ENCODE peak calls at places on chromosome 16, in six cellular contexts. L, Q, G, T, R and F are unnamed samples. For H3K36me3, the result is how much of the 10 kb centered on the place peaks cover.

GRCh38 chr16:30185683-30186421 is 2.5 kb downstream of the CORO1A start:
- DNase-seq in G (peak), L (peak), R (no peak), T (peak), Q (no peak), F (no peak)

GRCh38 chr16:592518-593306 is 2.8 kb downstream of the RAB40C start:
- DNase-seq in Q (no peak), R (peak), G (no peak), T (peak), L (peak), F (no peak)

GRCh38 chr16:46757339-46758050 is 9.4 kb upstream of the MYLK3 start:
- DNase-seq in L (no peak), G (peak), Q (peak), T (no peak), R (no peak), F (no peak)

GRCh38 chr16:75750516-75750915 is 24.2 kb upstream of the CPHXL start:
- DNase-seq in G (no peak), R (no peak), Q (no peak), L (no peak), T (no peak), F (no peak)

GRCh38 chr16:27769561-27770222 is 219.7 kb downstream of the KATNIP start:
- DNase-seq in L (no peak), R (no peak), G (no peak), T (no peak), Q (peak), F (peak)

GRCh38 chr16:3022208-3022696 is 1.5 kb downstream of the HCFC1R1 start:
- DNase-seq in G (peak), R (peak), L (peak), Q (peak), T (peak), F (peak)

GRCh38 chr16:23225634-23226033 is 43.1 kb downstream of the SCNN1G start:
- DNase-seq in L (no peak), T (no peak), Q (no peak), G (no peak), R (no peak), F (no peak)

GRCh38 chr16:76653390-76654026 is 376.3 kb downstream of the CNTNAP4 start:
- DNase-seq in G (peak), L (no peak), Q (peak), T (peak), R (no peak), F (peak)

GRCh38 chr16:66952430-66953139 is 8.5 kb upstream of the CES3 start:
- DNase-seq in G (no peak), L (no peak), T (no peak), R (no peak), Q (no peak), F (no peak)

GRCh38 chr16:54123766-54124165 is 162.8 kb downstream of the IRX3 start:
- DNase-seq in R (no peak), T (no peak), G (no peak), L (no peak), Q (no peak), F (no peak)

GRCh38 chr16:15772579-15773293 is 84.1 kb downstream of the MYH11 start:
- DNase-seq in G (no peak), R (no peak), L (no peak), Q (no peak), T (no peak), F (no peak)

GRCh38 chr16:78961464-78961863 is 639.1 kb downstream of the MAF start:
- DNase-seq in R (no peak), L (no peak), Q (no peak), G (no peak), T (no peak), F (no peak)

GRCh38 chr16:47144559-47144877 is 773 bp upstream of the NETO2 start:
- DNase-seq in G (no peak), L (no peak), T (no peak), R (no peak), Q (no peak), F (no peak)

GRCh38 chr16:67278773-67279295 is 498 bp upstream of the PLEKHG4 start:
- DNase-seq in R (no peak), Q (no peak), G (peak), L (no peak), T (no peak), F (no peak)

DNA sequence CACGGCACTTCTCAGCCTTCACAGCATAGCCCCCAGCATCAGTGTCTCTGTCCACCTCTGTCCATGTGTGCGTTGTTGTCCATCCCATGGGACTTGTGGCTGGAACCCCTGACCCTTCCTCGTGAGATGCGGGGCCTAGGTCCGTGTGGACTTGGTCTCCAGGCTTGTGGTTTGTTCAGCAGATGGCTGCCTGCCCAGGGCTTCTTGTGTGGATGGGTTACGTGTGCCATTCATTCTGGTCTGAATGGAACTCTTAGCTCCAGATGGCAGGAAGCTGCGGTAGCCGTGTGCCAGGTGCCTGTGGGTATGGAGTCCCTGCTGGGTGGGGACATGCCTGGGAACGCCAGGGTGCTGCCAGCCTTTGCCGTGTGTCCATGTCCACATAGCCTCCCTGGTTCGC is 31.7 kb upstream of the NUDT16L1 start:
- DNase-seq in T (no peak), G (no peak), Q (no peak), L (no peak), R (no peak), F (no peak)
- H3K36me3 ChIP-seq in T (under half), G (under half), Q (half or more), L (under half), R (under half), F (under half)

GRCh38 chr16:1964046-1964505 is 550 bp downstream of the RPS2 start:
- DNase-seq in Q (no peak), G (no peak), T (peak), R (no peak), L (no peak), F (no peak)

GRCh38 chr16:1961651-1962067 is 2.3 kb downstream of the NDUFB10 start:
- DNase-seq in L (peak), Q (no peak), T (no peak), G (no peak), R (no peak), F (no peak)

GRCh38 chr16:1960665-1961630 is 1.6 kb downstream of the NDUFB10 start:
- DNase-seq in L (no peak), T (no peak), Q (peak), G (no peak), R (no peak), F (no peak)

GRCh38 chr16:1958715-1959268 is 546 bp upstream of the NDUFB10 start:
- DNase-seq in Q (no peak), L (peak), G (no peak), T (peak), R (no peak), F (no peak)

DNA sequence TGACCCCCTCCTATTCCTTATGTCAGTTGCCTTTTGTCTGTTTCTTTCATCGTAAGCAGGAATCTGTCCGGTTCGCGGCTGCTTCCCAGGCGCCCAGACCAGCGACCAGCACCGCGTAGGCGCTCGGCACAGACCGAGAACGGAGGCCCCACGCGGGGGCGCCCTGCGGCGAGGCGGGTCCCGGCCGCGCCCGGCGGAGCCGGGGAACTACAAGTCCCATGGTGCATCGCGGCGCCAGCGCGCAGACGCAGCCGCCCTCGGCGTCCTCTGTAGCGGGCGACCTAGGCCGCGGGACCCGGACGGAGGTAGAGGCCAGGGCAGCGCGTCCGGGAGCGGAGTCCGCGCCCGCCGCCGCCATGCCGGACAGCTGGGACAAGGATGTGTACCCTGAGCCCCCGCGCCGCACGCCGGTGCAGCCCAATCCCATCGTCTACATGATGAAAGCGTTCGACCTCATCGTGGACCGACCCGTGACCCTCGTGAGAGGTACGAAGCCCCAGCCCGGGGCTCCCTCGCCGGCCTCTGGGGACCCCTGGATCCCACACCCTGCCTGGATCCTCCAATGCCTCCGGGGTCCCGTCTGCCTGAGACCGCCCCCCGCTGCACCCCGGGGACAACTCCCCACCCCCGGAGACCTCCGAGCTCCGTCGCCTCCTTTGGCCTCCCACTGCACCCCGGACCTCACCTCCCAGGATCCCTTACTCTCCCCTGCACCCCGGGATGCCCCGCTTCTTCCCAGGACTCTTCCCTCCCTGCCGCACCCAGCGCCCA is at the start of gene NDUFB10:
- DNase-seq in T (peak), G (peak), Q (peak), R (peak), L (peak), F (peak)
- TF ChIP-seq CTCF in T (peak), G (peak), Q (peak), R (peak), L (peak), F (peak)

GRCh38 chr16:24609740-24610420 is 70.5 kb downstream of the RBBP6 start:
- DNase-seq in L (peak), R (peak), T (peak), Q (peak), G (peak), F (peak)
- H3K4me3 ChIP-seq in L (peak), R (peak), T (no peak), Q (peak), G (peak), F (peak)

GRCh38 chr16:69744363-69745231 is 10.1 kb downstream of the NOB1 start:
- DNase-seq in T (no peak), Q (no peak), L (no peak), G (no peak), R (no peak), F (no peak)

GRCh38 chr16:69748694-69749345 is 5.9 kb downstream of the NOB1 start:
- DNase-seq in T (no peak), R (no peak), Q (no peak), G (no peak), L (no peak), F (no peak)

GRCh38 chr16:69745959-69746358 is 8.8 kb downstream of the NOB1 start:
- DNase-seq in L (no peak), R (no peak), T (no peak), G (no peak), Q (no peak), F (no peak)

GRCh38 chr16:69745232-69745612 is 9.5 kb downstream of the NOB1 start:
- DNase-seq in Q (no peak), G (no peak), R (no peak), T (no peak), L (no peak), F (no peak)

DNA sequence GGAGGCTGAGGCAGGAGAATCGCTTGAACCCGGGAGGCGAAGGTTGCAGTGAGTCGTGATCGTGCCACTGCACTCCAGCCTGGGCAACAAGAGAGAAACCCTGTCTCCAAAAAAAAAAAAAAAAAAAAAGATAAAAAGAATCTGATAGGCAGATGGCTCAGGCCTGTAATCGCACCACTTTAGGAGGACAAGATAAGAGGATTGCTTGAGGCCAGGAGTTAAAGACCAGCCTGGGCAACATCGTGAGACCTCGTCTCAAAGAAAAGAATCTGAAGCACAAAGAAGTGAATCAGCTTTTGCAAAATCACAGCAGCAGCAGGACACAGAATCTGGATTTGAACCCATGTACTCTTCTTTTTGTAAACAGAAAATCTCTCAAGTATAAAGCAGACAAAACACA is 7.6 kb downstream of the NOB1 start:
- DNase-seq in L (no peak), G (no peak), R (no peak), Q (no peak), T (peak), F (no peak)
- H3K36me3 ChIP-seq in L (under half), G (half or more), R (under half), Q (half or more), T (under half), F (half or more)

DNA sequence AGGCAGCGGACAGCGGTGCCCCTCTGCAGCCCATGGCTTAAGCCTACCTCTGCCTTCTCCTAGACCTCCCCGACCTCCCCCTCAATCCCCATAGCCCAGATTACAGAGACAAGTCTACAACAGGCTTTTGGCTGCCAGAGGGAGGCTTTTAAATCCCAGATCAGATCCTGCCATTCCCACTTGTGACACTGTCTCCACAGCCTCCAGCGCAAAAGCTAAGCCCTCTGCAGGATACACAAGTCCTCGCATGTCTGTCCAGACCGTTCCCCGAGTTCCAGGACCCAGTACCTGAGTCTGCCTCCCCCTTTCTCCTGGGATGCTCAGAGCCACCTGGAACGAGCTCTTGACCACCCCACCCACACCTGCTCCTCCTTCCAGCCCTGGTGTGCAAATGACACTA is 31.2 kb downstream of the VAC14 start:
- DNase-seq in T (no peak), R (no peak), Q (no peak), L (no peak), G (no peak), F (no peak)
- TF ChIP-seq CTCF in T (no peak), R (no peak), Q (no peak), L (no peak), G (no peak), F (no peak)

GRCh38 chr16:84596801-84597517 is 20.9 kb downstream of the COTL1 start:
- DNase-seq in R (no peak), T (no peak), Q (no peak), G (no peak), L (no peak), F (no peak)
- H3K4me3 ChIP-seq in R (no peak), T (no peak), Q (no peak), G (no peak), L (no peak), F (no peak)

GRCh38 chr16:85798901-85799496 is 345 bp downstream of the EMC8 start:
- DNase-seq in T (no peak), R (no peak), L (peak), Q (peak), G (peak), F (no peak)

GRCh38 chr16:85796599-85796998 is 2.7 kb downstream of the EMC8 start:
- DNase-seq in Q (no peak), T (no peak), G (no peak), L (no peak), R (no peak), F (no peak)

GRCh38 chr16:85798283-85798776 is 1.0 kb downstream of the EMC8 start:
- DNase-seq in Q (peak), T (no peak), G (peak), L (no peak), R (no peak), F (no peak)

GRCh38 chr16:85800321-85800669 is 800 bp downstream of the COX4I1 start:
- DNase-seq in Q (no peak), T (no peak), G (peak), L (no peak), R (no peak), F (no peak)

GRCh38 chr16:85799497-85800320 is at the start of the genes COX4I1 and EMC8:
- DNase-seq in T (peak), Q (peak), R (peak), L (peak), G (peak), F (peak)
- H3K36me3 ChIP-seq in T (under half), Q (under half), R (under half), L (under half), G (under half), F (under half)

GRCh38 chr16:87165885-87166284 is 151.3 kb downstream of the C16orf95 start:
- DNase-seq in G (no peak), L (no peak), R (no peak), T (no peak), Q (no peak), F (no peak)

GRCh38 chr16:87169509-87169985 is 147.6 kb downstream of the C16orf95 start:
- DNase-seq in Q (peak), T (no peak), R (no peak), G (no peak), L (no peak), F (no peak)

GRCh38 chr16:87165151-87165550 is 152.0 kb downstream of the C16orf95 start:
- DNase-seq in Q (no peak), R (no peak), L (no peak), T (no peak), G (no peak), F (no peak)

GRCh38 chr16:87166321-87166720 is 150.9 kb downstream of the C16orf95 start:
- DNase-seq in G (no peak), Q (no peak), L (no peak), R (no peak), T (no peak), F (no peak)

GRCh38 chr16:87166934-87167333 is 150.3 kb downstream of the C16orf95 start:
- DNase-seq in Q (no peak), G (no peak), T (no peak), L (no peak), R (no peak), F (no peak)
- TF ChIP-seq CTCF in Q (no peak), G (no peak), T (no peak), L (no peak), R (no peak), F (no peak)

DNA sequence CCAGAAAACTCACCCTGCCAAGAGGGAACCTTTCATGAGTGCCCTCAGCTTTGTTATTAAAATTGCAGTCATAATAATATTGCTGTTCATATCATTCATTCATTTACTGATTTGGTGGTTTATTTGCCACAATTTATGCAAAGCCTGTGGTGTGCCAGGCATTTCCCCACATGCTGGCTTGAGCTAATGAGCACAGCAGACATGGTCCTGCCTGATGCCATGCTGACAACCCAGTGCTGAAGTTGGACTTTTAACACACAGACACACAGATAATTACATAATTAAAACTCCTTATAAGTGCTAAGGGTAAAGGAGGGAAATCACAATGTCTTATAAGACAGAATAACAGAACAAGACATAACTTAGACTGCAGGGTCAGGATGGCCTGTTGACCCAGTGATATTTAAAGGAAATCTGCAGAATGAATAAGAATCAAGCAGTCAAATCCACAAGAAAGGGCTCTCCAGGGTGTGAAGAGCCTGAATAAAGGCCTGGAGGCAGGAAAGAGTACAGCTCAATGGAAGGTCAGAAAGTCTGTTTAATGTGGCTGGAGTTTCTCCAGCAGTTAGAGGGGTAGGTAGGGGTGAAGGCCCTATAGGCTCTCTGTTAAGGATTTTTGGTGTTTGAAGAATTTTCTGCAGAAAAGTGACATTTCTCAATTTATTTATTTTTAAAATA is 196.9 kb upstream of the CDH11 start:
- DNase-seq in R (no peak), L (no peak), T (no peak), Q (no peak), G (peak), F (no peak)
- H3K4me3 ChIP-seq in R (no peak), L (no peak), T (no peak), Q (no peak), G (peak), F (no peak)